ENCODE peak calls at places on chromosomes 2 and 18, in nine cellular contexts. E, Z, Q, H, G, S, C, Y and L are unnamed samples. For H3K4me1, the result is how much of the 10 kb centered on the place peaks cover.

GRCh38 chr2:111192778-111193368 is 72.2 kb downstream of the BCL2L11 start:
- DNase-seq in E (no peak), Z (no peak), Q (no peak), H (no peak), G (no peak), S (no peak), C (no peak), Y (no peak), L (no peak)

GRCh38 chr18:28637897-28638296 is 461.0 kb upstream of the CDH2 start:
- DNase-seq in E (no peak), Z (no peak), Q (no peak), H (no peak), G (no peak), S (no peak), C (no peak), Y (no peak), L (no peak)

GRCh38 chr2:33372940-33373553 is 103.4 kb upstream of the RASGRP3 start:
- DNase-seq in E (peak), Z (no peak), Q (peak), H (peak), G (peak), S (peak), C (no peak), Y (no peak), L (no peak)

GRCh38 chr2:135050684-135051083 is 1.4 kb upstream of the RAB3GAP1 start:
- DNase-seq in E (peak), Z (no peak), Q (no peak), H (no peak), G (peak), S (no peak), C (no peak), Y (no peak), L (no peak)

GRCh38 chr2:101843471-101843870 is 146.0 kb downstream of the MAP4K4 start:
- DNase-seq in E (no peak), Z (no peak), Q (no peak), H (no peak), G (no peak), S (no peak), C (no peak), Y (no peak), L (no peak)

GRCh38 chr2:75896779-75897366 is 186.2 kb upstream of the GCFC2 start:
- DNase-seq in E (no peak), Z (no peak), Q (no peak), H (peak), G (peak), S (peak), C (no peak), Y (no peak), L (no peak)

GRCh38 chr18:72768681-72769229 is 99.0 kb downstream of the NETO1 start:
- DNase-seq in E (no peak), Z (no peak), Q (no peak), H (no peak), G (no peak), S (peak), C (no peak), Y (no peak), L (no peak)

GRCh38 chr18:55385770-55386169 is 202.2 kb downstream of the TCF4 start:
- DNase-seq in E (no peak), Z (no peak), Q (no peak), H (no peak), G (no peak), S (no peak), C (no peak), Y (no peak), L (no peak)

GRCh38 chr2:235618039-235618438 is 124.2 kb downstream of the AGAP1 start:
- DNase-seq in E (no peak), Z (no peak), Q (peak), H (no peak), G (no peak), S (no peak), C (no peak), Y (no peak), L (no peak)

GRCh38 chr18:58640428-58640805 is 11.5 kb upstream of the ALPK2 start:
- DNase-seq in E (no peak), Z (no peak), Q (no peak), H (no peak), G (no peak), S (peak), C (no peak), Y (no peak), L (no peak)
- H3K4me1 ChIP-seq in E (under half), Z (under half), Q (under half), H (under half), G (under half), S (under half), C (under half), Y (under half), L (under half)

GRCh38 chr18:44093253-44093652 is 587.4 kb upstream of the SETBP1 start:
- DNase-seq in E (no peak), Z (no peak), Q (peak), H (no peak), G (no peak), S (no peak), C (no peak), Y (no peak), L (no peak)

GRCh38 chr18:44096016-44096415 is 584.7 kb upstream of the SETBP1 start:
- DNase-seq in E (no peak), Z (no peak), Q (no peak), H (no peak), G (no peak), S (no peak), C (no peak), Y (no peak), L (no peak)

GRCh38 chr18:44098551-44099098 is 582.1 kb upstream of the SETBP1 start:
- DNase-seq in E (no peak), Z (no peak), Q (peak), H (no peak), G (no peak), S (peak), C (no peak), Y (no peak), L (no peak)
- TF ChIP-seq CTCF in E (no peak), Z (no peak), Q (peak), H (peak), G (no peak), S (peak), C (no peak), Y (peak), L (no peak)

GRCh38 chr2:43078301-43078700 is 148.1 kb downstream of the ZFP36L2 start:
- DNase-seq in E (no peak), Z (no peak), Q (no peak), H (no peak), G (no peak), S (no peak), C (no peak), Y (no peak), L (no peak)
- H3K4me1 ChIP-seq in E (under half), Z (under half), Q (under half), H (under half), G (under half), S (under half), C (half or more), Y (under half), L (under half)

DNA sequence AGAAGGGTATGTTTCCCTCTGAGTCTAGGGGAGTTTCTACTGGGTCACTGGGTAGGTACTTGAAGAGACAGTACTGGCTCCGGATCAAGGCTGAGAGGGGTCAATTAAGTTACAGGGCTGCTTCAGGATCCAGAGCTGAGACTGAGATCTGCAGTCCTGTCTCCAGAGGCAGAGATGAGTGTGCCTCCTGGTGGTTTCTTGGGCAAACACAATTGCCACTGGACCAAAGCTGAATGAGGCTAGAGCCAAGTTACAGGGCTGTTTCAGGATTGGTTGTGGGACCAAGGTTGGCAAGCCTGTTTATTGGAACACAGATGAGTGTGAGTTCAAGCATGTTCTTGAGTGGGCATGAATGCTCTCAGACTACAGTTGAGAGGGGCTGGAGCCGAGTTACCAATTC is 157.9 kb downstream of the ADCYAP1 start:
- DNase-seq in E (no peak), Z (no peak), Q (no peak), H (no peak), G (no peak), S (peak), C (no peak), Y (no peak), L (no peak)
- TF ChIP-seq CTCF in E (no peak), Z (no peak), Q (no peak), H (no peak), G (no peak), S (peak), C (no peak), Y (no peak), L (no peak)

GRCh38 chr2:136137982-136138381 is 20.0 kb upstream of the CXCR4 start:
- DNase-seq in E (no peak), Z (no peak), Q (no peak), H (no peak), G (no peak), S (no peak), C (no peak), Y (no peak), L (no peak)
- H3K4me1 ChIP-seq in E (under half), Z (under half), Q (under half), H (under half), G (under half), S (under half), C (under half), Y (under half), L (under half)

GRCh38 chr2:130378206-130378897 is 22.5 kb downstream of the PTPN18 start:
- DNase-seq in E (no peak), Z (no peak), Q (no peak), H (no peak), G (no peak), S (no peak), C (no peak), Y (no peak), L (no peak)

GRCh38 chr2:130374587-130375290 is 18.9 kb downstream of the PTPN18 start:
- DNase-seq in E (no peak), Z (no peak), Q (peak), H (no peak), G (no peak), S (no peak), C (peak), Y (no peak), L (no peak)

GRCh38 chr2:130377491-130377890 is 21.6 kb downstream of the PTPN18 start:
- DNase-seq in E (no peak), Z (no peak), Q (no peak), H (no peak), G (no peak), S (no peak), C (no peak), Y (no peak), L (no peak)

GRCh38 chr2:130375291-130376266 is 19.7 kb downstream of the PTPN18 start:
- DNase-seq in E (no peak), Z (no peak), Q (no peak), H (no peak), G (no peak), S (no peak), C (no peak), Y (no peak), L (no peak)

DNA sequence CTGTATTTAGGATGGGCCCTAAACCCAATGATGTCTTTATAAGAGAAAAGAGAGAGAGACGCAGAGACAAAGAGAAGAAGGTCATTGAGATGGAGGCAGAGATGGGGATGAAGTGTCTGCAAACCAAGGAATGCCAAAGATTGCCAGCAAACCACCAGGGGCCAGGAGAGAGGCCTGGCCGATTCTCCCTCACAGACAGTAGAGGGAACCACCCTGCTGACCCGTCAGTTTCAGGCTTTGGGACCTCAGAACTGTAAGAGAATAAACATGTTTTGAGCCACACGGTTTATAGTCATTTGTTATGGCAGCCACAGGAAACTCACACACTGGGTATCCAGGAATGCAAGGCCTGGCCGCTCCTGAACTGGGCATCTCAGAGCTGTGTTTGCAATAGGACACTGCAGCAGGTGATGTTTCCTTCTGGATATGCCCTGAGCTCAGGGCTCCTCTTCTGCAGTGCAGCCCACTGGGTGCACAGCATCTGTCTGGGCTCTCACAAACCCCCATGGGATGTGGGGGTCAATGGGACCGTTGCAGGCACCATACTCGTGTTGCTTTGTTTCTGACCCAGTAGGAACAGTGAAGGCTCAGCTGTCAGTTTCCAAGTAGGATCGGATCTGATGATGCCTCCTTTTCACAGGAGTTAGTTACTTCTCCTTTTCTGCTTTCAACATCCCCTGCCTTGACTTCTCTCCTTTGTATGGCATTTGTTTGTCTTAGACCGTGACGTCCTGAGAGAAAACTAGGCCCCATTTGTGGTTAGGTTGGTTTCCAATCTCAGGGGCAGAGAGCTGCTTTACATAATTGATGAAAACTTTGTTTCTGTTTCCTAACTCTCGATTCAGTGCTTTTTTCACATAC is 20.8 kb downstream of the PTPN18 start:
- DNase-seq in E (no peak), Z (no peak), Q (no peak), H (no peak), G (no peak), S (no peak), C (no peak), Y (no peak), L (no peak)
- TF ChIP-seq CTCF in E (no peak), Z (no peak), Q (no peak), H (no peak), G (no peak), S (peak), C (no peak), Y (no peak), L (no peak)